ENCODE peak calls at places on chromosomes 4 and X, in six cellular contexts. One of them, this sample, is unnamed.

GRCh38 chrX:154419688-154420401 is 8.5 kb downstream of the TAFAZZIN start:
- DNase-seq in CD4-positive, alpha-beta T cell: no peak
- DNase-seq in mesenchymal stem cell: no peak
- DNase-seq in SK-N-SH: peak; percentile 68
- DNase-seq in ascending aorta: no peak
- DNase-seq in CD8-positive, alpha-beta memory T cell: no peak
- DNase-seq in this sample: no peak

GRCh38 chrX:110032534-110033161 is 29.7 kb downstream of the TMEM164 start:
- DNase-seq in ascending aorta: no peak
- DNase-seq in mesenchymal stem cell: no peak
- DNase-seq in CD8-positive, alpha-beta memory T cell: no peak
- DNase-seq in SK-N-SH: no peak
- DNase-seq in CD4-positive, alpha-beta T cell: no peak
- DNase-seq in this sample: no peak

GRCh38 chr4:92334716-92335350 is 31.1 kb downstream of the GRID2 start:
- DNase-seq in ascending aorta: no peak
- DNase-seq in mesenchymal stem cell: no peak
- DNase-seq in CD8-positive, alpha-beta memory T cell: no peak
- DNase-seq in CD4-positive, alpha-beta T cell: no peak
- DNase-seq in SK-N-SH: no peak
- DNase-seq in this sample: no peak

GRCh38 chr4:146132445-146132844 is 43.1 kb upstream of the LSM6 start:
- DNase-seq in CD4-positive, alpha-beta T cell: no peak
- DNase-seq in CD8-positive, alpha-beta memory T cell: no peak
- DNase-seq in ascending aorta: no peak
- DNase-seq in SK-N-SH: no peak
- DNase-seq in mesenchymal stem cell: peak; percentile 10
- DNase-seq in this sample: no peak

GRCh38 chrX:74535633-74536141 is 78.7 kb downstream of the RLIM start:
- DNase-seq in mesenchymal stem cell: peak; percentile 69
- DNase-seq in ascending aorta: peak; percentile 85
- DNase-seq in SK-N-SH: peak; percentile 50
- DNase-seq in CD4-positive, alpha-beta T cell: peak; percentile 33
- DNase-seq in CD8-positive, alpha-beta memory T cell: peak; percentile 58
- DNase-seq in this sample: no peak

GRCh38 chr4:56953680-56954520 is 23.5 kb downstream of the NOA1 start:
- DNase-seq in CD8-positive, alpha-beta memory T cell: no peak
- DNase-seq in CD4-positive, alpha-beta T cell: no peak
- DNase-seq in mesenchymal stem cell: no peak
- DNase-seq in ascending aorta: no peak
- DNase-seq in SK-N-SH: no peak
- DNase-seq in this sample: no peak

GRCh38 chrX:147912093-147912801 is 528 bp downstream of the FMR1 start:
- DNase-seq in mesenchymal stem cell: peak; percentile 60
- DNase-seq in CD8-positive, alpha-beta memory T cell: peak; percentile 47
- DNase-seq in CD4-positive, alpha-beta T cell: peak; percentile 43
- DNase-seq in ascending aorta: no peak
- DNase-seq in SK-N-SH: peak; percentile 44
- DNase-seq in this sample: peak; percentile 80

GRCh38 chr4:101349346-101350064 is 2.2 kb upstream of the PPP3CA start:
- DNase-seq in CD8-positive, alpha-beta memory T cell: no peak
- DNase-seq in SK-N-SH: peak; percentile 36
- DNase-seq in ascending aorta: peak; percentile 77
- DNase-seq in CD4-positive, alpha-beta T cell: no peak
- DNase-seq in mesenchymal stem cell: no peak
- DNase-seq in this sample: no peak

GRCh38 chr4:126268106-126268505 is 953.4 kb downstream of the FAT4 start:
- DNase-seq in CD4-positive, alpha-beta T cell: no peak
- DNase-seq in CD8-positive, alpha-beta memory T cell: no peak
- DNase-seq in mesenchymal stem cell: peak; percentile 12
- DNase-seq in ascending aorta: no peak
- DNase-seq in SK-N-SH: no peak
- DNase-seq in this sample: no peak

GRCh38 chr4:75654905-75655304 is 18.3 kb downstream of the G3BP2 start:
- DNase-seq in ascending aorta: no peak
- DNase-seq in mesenchymal stem cell: no peak
- DNase-seq in CD4-positive, alpha-beta T cell: no peak
- DNase-seq in CD8-positive, alpha-beta memory T cell: no peak
- DNase-seq in SK-N-SH: no peak
- DNase-seq in this sample: no peak

GRCh38 chrX:145393702-145394235 is 146.5 kb downstream of the SPANXN1 start:
- DNase-seq in CD4-positive, alpha-beta T cell: no peak
- DNase-seq in CD8-positive, alpha-beta memory T cell: no peak
- DNase-seq in SK-N-SH: peak; percentile 6
- DNase-seq in ascending aorta: no peak
- DNase-seq in mesenchymal stem cell: no peak
- DNase-seq in this sample: peak; percentile 79

GRCh38 chr4:183658362-183659028 is 490 bp downstream of the RWDD4 start:
- DNase-seq in CD8-positive, alpha-beta memory T cell: no peak
- DNase-seq in CD4-positive, alpha-beta T cell: peak; percentile 39
- DNase-seq in mesenchymal stem cell: peak; percentile 38
- DNase-seq in ascending aorta: no peak
- DNase-seq in SK-N-SH: peak; percentile 83
- DNase-seq in this sample: peak; percentile 44

GRCh38 chr4:61427099-61427817 is 227.1 kb downstream of the ADGRL3 start:
- DNase-seq in SK-N-SH: no peak
- DNase-seq in CD8-positive, alpha-beta memory T cell: no peak
- DNase-seq in CD4-positive, alpha-beta T cell: no peak
- DNase-seq in mesenchymal stem cell: no peak
- DNase-seq in ascending aorta: no peak
- DNase-seq in this sample: no peak

GRCh38 chr4:8353158-8353495 is 83.6 kb downstream of the HTRA3 start:
- DNase-seq in CD4-positive, alpha-beta T cell: peak; percentile 15
- DNase-seq in mesenchymal stem cell: no peak
- DNase-seq in SK-N-SH: no peak
- DNase-seq in CD8-positive, alpha-beta memory T cell: no peak
- DNase-seq in ascending aorta: peak; percentile 60
- DNase-seq in this sample: no peak

GRCh38 chr4:8355864-8356565 is 84.5 kb downstream of the ACOX3 start:
- DNase-seq in mesenchymal stem cell: peak; percentile 2
- DNase-seq in SK-N-SH: no peak
- DNase-seq in CD8-positive, alpha-beta memory T cell: no peak
- DNase-seq in CD4-positive, alpha-beta T cell: peak; percentile 20
- DNase-seq in ascending aorta: peak; percentile 46
- DNase-seq in this sample: no peak

GRCh38 chr4:8353912-8354453 is 84.4 kb downstream of the HTRA3 start:
- DNase-seq in CD4-positive, alpha-beta T cell: peak; percentile 14
- DNase-seq in mesenchymal stem cell: peak; percentile 65
- DNase-seq in CD8-positive, alpha-beta memory T cell: no peak
- DNase-seq in ascending aorta: peak; percentile 31
- DNase-seq in SK-N-SH: no peak
- DNase-seq in this sample: no peak

GRCh38 chr4:8356856-8357255 is 83.7 kb downstream of the ACOX3 start:
- DNase-seq in SK-N-SH: no peak
- DNase-seq in ascending aorta: no peak
- DNase-seq in CD4-positive, alpha-beta T cell: peak; percentile 12
- DNase-seq in mesenchymal stem cell: no peak
- DNase-seq in CD8-positive, alpha-beta memory T cell: no peak
- DNase-seq in this sample: no peak

DNA sequence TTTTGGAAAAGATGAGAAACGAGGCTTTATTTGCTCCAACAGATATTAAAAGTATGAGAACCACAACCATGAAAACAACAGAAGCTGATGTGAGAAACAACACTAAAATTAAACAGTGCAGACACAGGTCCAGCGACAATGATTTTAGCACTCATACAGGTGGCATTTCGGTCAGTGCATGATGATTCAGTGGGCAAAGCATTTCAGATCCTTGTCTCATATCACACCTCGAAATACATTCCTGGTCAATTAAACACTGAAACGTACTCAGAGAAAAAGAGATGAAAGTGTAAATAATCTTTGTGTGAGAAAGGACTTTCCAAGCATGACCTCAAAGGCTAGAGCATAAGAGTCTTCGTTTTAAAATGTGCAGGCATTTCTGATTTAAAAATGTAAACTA is 85.2 kb downstream of the ACOX3 start:
- DNase-seq in ascending aorta: no peak
- DNase-seq in mesenchymal stem cell: no peak
- DNase-seq in CD8-positive, alpha-beta memory T cell: no peak
- DNase-seq in SK-N-SH: no peak
- DNase-seq in CD4-positive, alpha-beta T cell: no peak
- DNase-seq in this sample: no peak
- H3K27ac ChIP-seq in ascending aorta: no peak overlapping the region
- H3K27ac ChIP-seq in mesenchymal stem cell: no peak overlapping the region
- H3K27ac ChIP-seq in CD8-positive, alpha-beta memory T cell: no peak overlapping the region
- H3K27ac ChIP-seq in SK-N-SH: peak overlapping the region; percentile 75
- H3K27ac ChIP-seq in CD4-positive, alpha-beta T cell: no peak overlapping the region
- H3K27ac ChIP-seq in this sample: no peak overlapping the region

DNA sequence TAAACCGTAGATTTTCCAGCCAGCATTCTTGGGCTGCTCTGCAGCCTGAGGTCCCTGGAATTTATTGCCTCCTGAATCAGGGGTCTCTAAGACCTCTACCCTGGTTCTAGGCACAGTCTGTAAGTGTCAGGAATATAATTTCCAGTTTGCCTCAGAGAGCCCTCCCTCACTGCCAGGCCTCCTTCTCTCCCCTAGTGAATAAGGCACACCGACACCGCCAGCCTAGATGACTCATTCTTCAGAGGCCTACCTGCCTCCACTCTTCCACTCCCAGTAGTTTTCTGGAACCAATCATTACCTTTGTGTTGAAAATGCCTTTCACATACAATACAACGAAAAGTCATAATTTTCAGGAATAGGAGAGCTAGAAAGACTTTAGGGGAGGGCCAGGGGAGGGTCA is 50.3 kb upstream of the ARHGEF9 start:
- DNase-seq in mesenchymal stem cell: no peak
- DNase-seq in CD8-positive, alpha-beta memory T cell: no peak
- DNase-seq in SK-N-SH: no peak
- DNase-seq in CD4-positive, alpha-beta T cell: no peak
- DNase-seq in ascending aorta: no peak
- DNase-seq in this sample: no peak
- H3K9me3 ChIP-seq in mesenchymal stem cell: no peaks in the 10 kb centered on the region
- H3K9me3 ChIP-seq in CD8-positive, alpha-beta memory T cell: no peaks in the 10 kb centered on the region
- H3K9me3 ChIP-seq in SK-N-SH: no peaks in the 10 kb centered on the region
- H3K9me3 ChIP-seq in CD4-positive, alpha-beta T cell: no peaks in the 10 kb centered on the region
- H3K9me3 ChIP-seq in ascending aorta: no peaks in the 10 kb centered on the region
- H3K9me3 ChIP-seq in this sample: peaks cover 5% of the 10 kb centered on the region

GRCh38 chr4:38872620-38873019 is 5.0 kb downstream of the FAM114A1 start:
- DNase-seq in CD4-positive, alpha-beta T cell: no peak
- DNase-seq in mesenchymal stem cell: peak; percentile 89
- DNase-seq in ascending aorta: peak; percentile 45
- DNase-seq in CD8-positive, alpha-beta memory T cell: no peak
- DNase-seq in SK-N-SH: no peak
- DNase-seq in this sample: no peak

GRCh38 chr4:38873290-38873949 is 5.8 kb downstream of the FAM114A1 start:
- DNase-seq in CD4-positive, alpha-beta T cell: no peak
- DNase-seq in ascending aorta: no peak
- DNase-seq in SK-N-SH: no peak
- DNase-seq in CD8-positive, alpha-beta memory T cell: no peak
- DNase-seq in mesenchymal stem cell: no peak
- DNase-seq in this sample: peak; percentile 43

GRCh38 chr4:38870098-38870850 is 2.7 kb downstream of the FAM114A1 start:
- DNase-seq in ascending aorta: peak; percentile 25
- DNase-seq in SK-N-SH: no peak
- DNase-seq in CD8-positive, alpha-beta memory T cell: no peak
- DNase-seq in mesenchymal stem cell: no peak
- DNase-seq in CD4-positive, alpha-beta T cell: no peak
- DNase-seq in this sample: peak; percentile 29

GRCh38 chr4:38869511-38869910 is 1.9 kb downstream of the FAM114A1 start:
- DNase-seq in CD8-positive, alpha-beta memory T cell: no peak
- DNase-seq in mesenchymal stem cell: no peak
- DNase-seq in SK-N-SH: no peak
- DNase-seq in ascending aorta: no peak
- DNase-seq in CD4-positive, alpha-beta T cell: no peak
- DNase-seq in this sample: peak; percentile 34

DNA sequence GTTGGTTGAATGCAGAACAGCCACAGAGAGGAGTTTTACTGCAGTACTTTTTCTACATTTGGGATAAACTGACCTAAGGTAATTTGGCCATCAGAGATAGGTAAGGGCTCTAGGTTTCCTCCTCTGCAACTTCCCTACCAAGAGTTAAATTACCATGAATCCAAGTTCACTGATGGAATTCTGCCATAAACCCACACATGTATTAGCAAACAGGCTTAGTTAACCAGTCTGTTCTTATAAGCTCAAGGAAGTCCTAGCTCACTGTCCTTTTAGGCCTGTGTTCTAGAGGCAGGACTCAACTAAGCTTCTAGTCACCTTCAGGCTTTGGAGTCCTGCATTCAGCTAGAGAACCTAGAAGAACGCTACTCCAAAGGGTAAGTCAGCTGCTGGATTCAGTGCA is 4.0 kb downstream of the FAM114A1 start:
- DNase-seq in ascending aorta: no peak
- DNase-seq in SK-N-SH: no peak
- DNase-seq in CD8-positive, alpha-beta memory T cell: no peak
- DNase-seq in CD4-positive, alpha-beta T cell: no peak
- DNase-seq in mesenchymal stem cell: no peak
- DNase-seq in this sample: peak; percentile 38
- H3K27ac ChIP-seq in ascending aorta: no peak overlapping the region
- H3K27ac ChIP-seq in SK-N-SH: no peak overlapping the region
- H3K27ac ChIP-seq in CD8-positive, alpha-beta memory T cell: no peak overlapping the region
- H3K27ac ChIP-seq in CD4-positive, alpha-beta T cell: no peak overlapping the region
- H3K27ac ChIP-seq in mesenchymal stem cell: no peak overlapping the region
- H3K27ac ChIP-seq in this sample: no peak overlapping the region

GRCh38 chr4:98663226-98664006 is 5.0 kb upstream of the TSPAN5 start:
- DNase-seq in CD4-positive, alpha-beta T cell: no peak
- DNase-seq in mesenchymal stem cell: no peak
- DNase-seq in CD8-positive, alpha-beta memory T cell: peak; percentile 68
- DNase-seq in ascending aorta: no peak
- DNase-seq in SK-N-SH: no peak
- DNase-seq in this sample: no peak

GRCh38 chr4:98662055-98662453 is 3.6 kb upstream of the TSPAN5 start:
- DNase-seq in CD8-positive, alpha-beta memory T cell: no peak
- DNase-seq in CD4-positive, alpha-beta T cell: no peak
- DNase-seq in SK-N-SH: no peak
- DNase-seq in ascending aorta: no peak
- DNase-seq in mesenchymal stem cell: no peak
- DNase-seq in this sample: no peak

GRCh38 chr4:98662619-98663225 is 4.3 kb upstream of the TSPAN5 start:
- DNase-seq in CD8-positive, alpha-beta memory T cell: peak; percentile 51
- DNase-seq in CD4-positive, alpha-beta T cell: peak; percentile 45
- DNase-seq in SK-N-SH: no peak
- DNase-seq in mesenchymal stem cell: no peak
- DNase-seq in ascending aorta: no peak
- DNase-seq in this sample: no peak

GRCh38 chr4:98659741-98660507 is 1.5 kb upstream of the TSPAN5 start:
- DNase-seq in CD8-positive, alpha-beta memory T cell: no peak
- DNase-seq in mesenchymal stem cell: peak; percentile 82
- DNase-seq in CD4-positive, alpha-beta T cell: no peak
- DNase-seq in SK-N-SH: no peak
- DNase-seq in ascending aorta: no peak
- DNase-seq in this sample: no peak

DNA sequence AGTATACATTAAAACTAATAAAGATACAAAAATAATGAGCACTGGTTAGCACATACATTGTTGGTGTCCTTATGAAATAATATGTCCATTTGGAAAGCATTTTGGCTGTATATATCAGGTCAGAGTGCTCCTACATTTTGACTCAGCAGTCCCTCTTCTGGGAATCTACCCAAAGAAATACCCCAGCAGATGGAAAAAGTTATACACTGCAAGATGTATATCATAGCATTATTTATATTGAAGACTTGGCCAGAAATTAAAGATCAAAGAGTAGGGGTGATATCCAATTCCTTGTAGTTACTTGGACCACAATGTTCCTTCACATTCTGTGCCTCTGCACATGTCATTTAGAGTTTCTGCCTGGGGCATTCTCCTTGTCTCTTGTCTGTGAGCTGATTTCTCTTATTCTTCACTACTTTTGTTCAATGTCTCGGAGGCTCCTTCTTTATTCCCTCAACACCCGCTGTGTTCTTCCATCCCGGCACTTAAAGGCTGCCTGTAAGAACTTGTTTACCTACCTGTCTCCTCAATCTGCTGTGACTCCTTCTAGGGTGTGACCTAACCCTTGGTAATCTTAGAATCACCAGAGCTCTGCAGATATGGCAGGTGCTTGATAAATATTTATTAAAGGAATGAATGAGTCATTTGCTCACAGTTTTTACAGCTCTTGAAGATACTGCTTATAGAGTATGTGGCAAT is 3.1 kb upstream of the TSPAN5 start:
- DNase-seq in CD8-positive, alpha-beta memory T cell: no peak
- DNase-seq in CD4-positive, alpha-beta T cell: no peak
- DNase-seq in mesenchymal stem cell: peak; percentile 14
- DNase-seq in ascending aorta: no peak
- DNase-seq in SK-N-SH: no peak
- DNase-seq in this sample: no peak
- H3K9me3 ChIP-seq in CD8-positive, alpha-beta memory T cell: no peaks in the 10 kb centered on the region
- H3K9me3 ChIP-seq in CD4-positive, alpha-beta T cell: no peaks in the 10 kb centered on the region
- H3K9me3 ChIP-seq in mesenchymal stem cell: no peaks in the 10 kb centered on the region
- H3K9me3 ChIP-seq in ascending aorta: no peaks in the 10 kb centered on the region
- H3K9me3 ChIP-seq in SK-N-SH: no peaks in the 10 kb centered on the region
- H3K9me3 ChIP-seq in this sample: no peaks in the 10 kb centered on the region

This sample was measured in Karpas-422.